ENCODE peak calls at places on chromosomes 5 and 9, in four cellular contexts. One of them, this sample, is unnamed.

GRCh38 chr5:76742586-76742985 is 26.7 kb downstream of the F2R start:
- DNase-seq in naive thymus-derived CD4-positive, alpha-beta T cell: no peak
- DNase-seq in PC-3: no peak
- DNase-seq in suprapubic skin: no peak
- DNase-seq in this sample: no peak

GRCh38 chr9:89484475-89485404 is 13.2 kb downstream of the SEMA4D start:
- DNase-seq in naive thymus-derived CD4-positive, alpha-beta T cell: no peak
- DNase-seq in PC-3: no peak
- DNase-seq in suprapubic skin: no peak
- DNase-seq in this sample: no peak

GRCh38 chr9:89309608-89310485 is 1.1 kb upstream of the CKS2 start:
- DNase-seq in naive thymus-derived CD4-positive, alpha-beta T cell: no peak
- DNase-seq in PC-3: no peak
- DNase-seq in suprapubic skin: no peak
- DNase-seq in this sample: no peak

GRCh38 chr9:8762676-8763075 is 963.1 kb upstream of the DMAC1 start:
- DNase-seq in naive thymus-derived CD4-positive, alpha-beta T cell: no peak
- DNase-seq in PC-3: no peak
- DNase-seq in suprapubic skin: no peak
- DNase-seq in this sample: no peak

GRCh38 chr5:73280821-73281746 is 108.1 kb downstream of the TMEM174 start:
- DNase-seq in naive thymus-derived CD4-positive, alpha-beta T cell: no peak
- DNase-seq in PC-3: peak; percentile 74
- DNase-seq in suprapubic skin: no peak
- DNase-seq in this sample: no peak

GRCh38 chr9:99823392-99824377 is 2.0 kb downstream of the NR4A3 start:
- DNase-seq in naive thymus-derived CD4-positive, alpha-beta T cell: peak; percentile 47
- DNase-seq in PC-3: peak; percentile 11
- DNase-seq in suprapubic skin: peak; percentile 71
- DNase-seq in this sample: no peak

GRCh38 chr5:177448244-177448950 is 1.8 kb downstream of the PRR7 start:
- DNase-seq in naive thymus-derived CD4-positive, alpha-beta T cell: no peak
- DNase-seq in PC-3: no peak
- DNase-seq in suprapubic skin: no peak
- DNase-seq in this sample: no peak

GRCh38 chr5:37869221-37869620 is 29.4 kb upstream of the GDNF start:
- DNase-seq in naive thymus-derived CD4-positive, alpha-beta T cell: no peak
- DNase-seq in PC-3: no peak
- DNase-seq in suprapubic skin: no peak
- DNase-seq in this sample: no peak

GRCh38 chr9:68706579-68707201 is 1.6 kb downstream of the PIP5K1B start:
- DNase-seq in naive thymus-derived CD4-positive, alpha-beta T cell: no peak
- DNase-seq in PC-3: no peak
- DNase-seq in suprapubic skin: no peak
- DNase-seq in this sample: no peak

GRCh38 chr9:111158375-111158774 is 120.1 kb upstream of the LPAR1 start:
- DNase-seq in naive thymus-derived CD4-positive, alpha-beta T cell: no peak
- DNase-seq in PC-3: no peak
- DNase-seq in suprapubic skin: no peak
- DNase-seq in this sample: no peak

GRCh38 chr5:74028406-74028805 is 402.4 kb downstream of the ARHGEF28 start:
- DNase-seq in naive thymus-derived CD4-positive, alpha-beta T cell: no peak
- DNase-seq in PC-3: peak; percentile 69
- DNase-seq in suprapubic skin: no peak
- DNase-seq in this sample: no peak

GRCh38 chr5:15483348-15484090 is 16.5 kb upstream of the FBXL7 start:
- DNase-seq in naive thymus-derived CD4-positive, alpha-beta T cell: no peak
- DNase-seq in PC-3: no peak
- DNase-seq in suprapubic skin: no peak
- DNase-seq in this sample: no peak

GRCh38 chr5:180868960-180869359 is 7.9 kb upstream of the ZFP62 start:
- DNase-seq in naive thymus-derived CD4-positive, alpha-beta T cell: peak; percentile 37
- DNase-seq in PC-3: peak; percentile 98
- DNase-seq in suprapubic skin: peak; percentile 90
- DNase-seq in this sample: no peak

GRCh38 chr5:172594867-172595466 is 46.1 kb upstream of the NEURL1B start:
- DNase-seq in naive thymus-derived CD4-positive, alpha-beta T cell: no peak
- DNase-seq in PC-3: no peak
- DNase-seq in suprapubic skin: no peak
- DNase-seq in this sample: no peak

GRCh38 chr5:149878371-149878770 is 66.2 kb downstream of the PDE6A start:
- DNase-seq in naive thymus-derived CD4-positive, alpha-beta T cell: no peak
- DNase-seq in PC-3: no peak
- DNase-seq in suprapubic skin: no peak
- DNase-seq in this sample: no peak

GRCh38 chr5:169173372-169173771 is 127.6 kb downstream of the SLIT3 start:
- DNase-seq in naive thymus-derived CD4-positive, alpha-beta T cell: no peak
- DNase-seq in PC-3: no peak
- DNase-seq in suprapubic skin: no peak
- DNase-seq in this sample: no peak

GRCh38 chr9:120715331-120715924 is 1.2 kb upstream of the MEGF9 start:
- DNase-seq in naive thymus-derived CD4-positive, alpha-beta T cell: no peak
- DNase-seq in PC-3: no peak
- DNase-seq in suprapubic skin: peak; percentile 85
- DNase-seq in this sample: no peak

DNA sequence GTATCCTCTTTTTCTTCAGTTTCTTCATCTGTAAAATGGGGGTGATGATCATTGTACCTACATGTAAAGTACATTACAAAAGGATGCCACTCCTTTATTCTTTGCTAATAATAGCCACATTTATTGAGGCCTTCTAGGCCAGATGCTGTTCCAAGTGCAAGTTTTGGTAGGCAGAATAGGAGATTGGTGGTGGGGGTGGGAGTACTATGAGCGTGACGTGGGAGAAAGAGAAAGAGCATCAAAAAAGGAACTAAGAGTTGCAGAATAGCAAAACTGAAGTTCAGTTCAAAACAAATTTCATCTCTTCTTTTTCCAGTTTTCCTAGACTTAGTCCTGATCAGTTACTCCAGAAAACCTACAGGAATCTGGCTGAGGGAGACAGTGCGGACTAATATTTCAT is 174.1 kb downstream of the SNX18 start:
- DNase-seq in naive thymus-derived CD4-positive, alpha-beta T cell: no peak
- DNase-seq in PC-3: no peak
- DNase-seq in suprapubic skin: no peak
- DNase-seq in this sample: no peak
- H3K27me3 ChIP-seq in naive thymus-derived CD4-positive, alpha-beta T cell: no peaks in the 10 kb centered on the region
- H3K27me3 ChIP-seq in PC-3: no peaks in the 10 kb centered on the region
- H3K27me3 ChIP-seq in suprapubic skin: no peaks in the 10 kb centered on the region
- H3K27me3 ChIP-seq in this sample: no peaks in the 10 kb centered on the region

DNA sequence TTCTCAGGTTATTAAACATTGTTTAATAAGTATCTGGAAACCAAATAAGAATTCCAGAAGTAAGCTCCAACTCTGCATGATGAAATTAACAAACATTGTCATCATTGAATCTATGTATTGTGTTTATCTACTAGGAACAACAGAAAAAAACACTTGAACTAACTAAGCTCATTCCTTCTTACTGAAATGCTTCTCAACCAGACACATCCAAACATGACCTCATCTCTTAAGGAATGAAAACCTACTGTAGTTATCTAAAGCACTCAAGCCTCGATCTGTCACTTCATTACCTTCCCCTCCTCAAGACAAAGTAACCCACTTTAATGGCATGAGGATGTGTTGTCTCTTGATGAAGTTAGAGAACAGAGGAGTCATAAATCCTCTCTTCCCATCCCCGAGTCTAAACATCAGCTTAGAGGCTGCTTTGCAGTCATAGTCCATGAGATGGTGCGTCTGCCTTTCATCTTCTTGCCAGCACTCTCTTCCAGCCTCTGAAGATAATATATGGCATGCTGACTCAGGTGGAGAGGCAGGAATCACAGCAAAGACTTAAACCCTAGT is 86.5 kb downstream of the CEMIP2 start:
- DNase-seq in naive thymus-derived CD4-positive, alpha-beta T cell: no peak
- DNase-seq in PC-3: peak; percentile 57
- DNase-seq in suprapubic skin: no peak
- DNase-seq in this sample: no peak
- H3K36me3 ChIP-seq in naive thymus-derived CD4-positive, alpha-beta T cell: no peaks in the 10 kb centered on the region
- H3K36me3 ChIP-seq in PC-3: no peaks in the 10 kb centered on the region
- H3K36me3 ChIP-seq in suprapubic skin: peaks cover 7% of the 10 kb centered on the region
- H3K36me3 ChIP-seq in this sample: no peaks in the 10 kb centered on the region

GRCh38 chr9:108673386-108673785 is 182.4 kb downstream of the ACTL7B start:
- DNase-seq in naive thymus-derived CD4-positive, alpha-beta T cell: no peak
- DNase-seq in PC-3: no peak
- DNase-seq in suprapubic skin: no peak
- DNase-seq in this sample: no peak
- H3K27ac ChIP-seq in naive thymus-derived CD4-positive, alpha-beta T cell: no peak overlapping the region
- H3K27ac ChIP-seq in PC-3: no peak overlapping the region
- H3K27ac ChIP-seq in suprapubic skin: peak overlapping the region; percentile 88
- H3K27ac ChIP-seq in this sample: no peak overlapping the region

GRCh38 chr5:32812399-32812798 is 101.3 kb downstream of the NPR3 start:
- DNase-seq in naive thymus-derived CD4-positive, alpha-beta T cell: no peak
- DNase-seq in PC-3: peak; percentile 73
- DNase-seq in suprapubic skin: no peak
- DNase-seq in this sample: no peak
- H3K27me3 ChIP-seq in naive thymus-derived CD4-positive, alpha-beta T cell: no peaks in the 10 kb centered on the region
- H3K27me3 ChIP-seq in PC-3: no peaks in the 10 kb centered on the region
- H3K27me3 ChIP-seq in suprapubic skin: no peaks in the 10 kb centered on the region
- H3K27me3 ChIP-seq in this sample: no peaks in the 10 kb centered on the region

GRCh38 chr9:123176230-123176629 is 92.2 kb downstream of the STRBP start:
- DNase-seq in naive thymus-derived CD4-positive, alpha-beta T cell: no peak
- DNase-seq in PC-3: peak; percentile 53
- DNase-seq in suprapubic skin: no peak
- DNase-seq in this sample: no peak

GRCh38 chr9:123174079-123174478 is 94.3 kb downstream of the STRBP start:
- DNase-seq in naive thymus-derived CD4-positive, alpha-beta T cell: no peak
- DNase-seq in PC-3: no peak
- DNase-seq in suprapubic skin: no peak
- DNase-seq in this sample: no peak

GRCh38 chr9:123174887-123175518 is 93.4 kb downstream of the STRBP start:
- DNase-seq in naive thymus-derived CD4-positive, alpha-beta T cell: no peak
- DNase-seq in PC-3: no peak
- DNase-seq in suprapubic skin: no peak
- DNase-seq in this sample: no peak

GRCh38 chr9:123176949-123177348 is 91.4 kb downstream of the STRBP start:
- DNase-seq in naive thymus-derived CD4-positive, alpha-beta T cell: no peak
- DNase-seq in PC-3: no peak
- DNase-seq in suprapubic skin: no peak
- DNase-seq in this sample: no peak
- H3K36me3 ChIP-seq in naive thymus-derived CD4-positive, alpha-beta T cell: no peaks in the 10 kb centered on the region
- H3K36me3 ChIP-seq in PC-3: no peaks in the 10 kb centered on the region
- H3K36me3 ChIP-seq in suprapubic skin: peaks cover 3% of the 10 kb centered on the region
- H3K36me3 ChIP-seq in this sample: no peaks in the 10 kb centered on the region

DNA sequence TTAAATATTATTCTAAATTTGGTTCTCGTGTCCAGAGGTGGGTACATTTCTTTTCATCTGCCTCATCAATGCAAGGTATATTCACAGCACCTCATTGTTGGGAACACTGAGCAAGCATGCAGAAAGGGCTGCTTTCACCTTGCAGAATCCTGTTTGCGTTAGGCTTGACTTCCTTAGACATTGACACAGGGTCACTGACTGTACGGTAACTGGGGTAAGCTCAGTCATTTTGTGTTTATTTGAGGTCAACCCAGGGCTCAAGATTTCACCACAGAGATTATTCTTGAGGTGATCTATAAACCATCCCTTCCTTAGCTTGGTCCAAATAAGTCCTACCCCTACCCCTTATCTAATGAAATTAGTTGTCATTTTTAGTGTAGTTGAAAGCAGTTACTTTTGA is 1.7 kb upstream of the PTPDC1 start:
- DNase-seq in naive thymus-derived CD4-positive, alpha-beta T cell: no peak
- DNase-seq in PC-3: no peak
- DNase-seq in suprapubic skin: no peak
- DNase-seq in this sample: no peak
- H3K27ac ChIP-seq in naive thymus-derived CD4-positive, alpha-beta T cell: no peak overlapping the region
- H3K27ac ChIP-seq in PC-3: no peak overlapping the region
- H3K27ac ChIP-seq in suprapubic skin: no peak overlapping the region
- H3K27ac ChIP-seq in this sample: no peak overlapping the region

GRCh38 chr5:88688981-88689661 is 193.9 kb downstream of the MEF2C start:
- DNase-seq in naive thymus-derived CD4-positive, alpha-beta T cell: no peak
- DNase-seq in PC-3: no peak
- DNase-seq in suprapubic skin: no peak
- DNase-seq in this sample: no peak

GRCh38 chr5:88691945-88692868 is 190.8 kb downstream of the MEF2C start:
- DNase-seq in naive thymus-derived CD4-positive, alpha-beta T cell: no peak
- DNase-seq in PC-3: peak; percentile 20
- DNase-seq in suprapubic skin: no peak
- DNase-seq in this sample: no peak

GRCh38 chr5:88690619-88691560 is 192.1 kb downstream of the MEF2C start:
- DNase-seq in naive thymus-derived CD4-positive, alpha-beta T cell: peak; percentile 68
- DNase-seq in PC-3: peak; percentile 66
- DNase-seq in suprapubic skin: no peak
- DNase-seq in this sample: no peak

GRCh38 chr5:88688242-88688959 is 194.6 kb downstream of the MEF2C start:
- DNase-seq in naive thymus-derived CD4-positive, alpha-beta T cell: no peak
- DNase-seq in PC-3: no peak
- DNase-seq in suprapubic skin: no peak
- DNase-seq in this sample: no peak

GRCh38 chr5:88689662-88690351 is 193.2 kb downstream of the MEF2C start:
- DNase-seq in naive thymus-derived CD4-positive, alpha-beta T cell: no peak
- DNase-seq in PC-3: no peak
- DNase-seq in suprapubic skin: no peak
- DNase-seq in this sample: no peak
- H3K27me3 ChIP-seq in naive thymus-derived CD4-positive, alpha-beta T cell: peaks cover 56% of the 10 kb centered on the region
- H3K27me3 ChIP-seq in PC-3: peaks cover 41% of the 10 kb centered on the region
- H3K27me3 ChIP-seq in suprapubic skin: peaks cover 100% of the 10 kb centered on the region
- H3K27me3 ChIP-seq in this sample: peaks cover 93% of the 10 kb centered on the region

This sample was measured in iPS DF 6.9.